ENCODE peak calls at places on chromosomes 5 and 9, in eight cellular contexts. I is stimulated activated naive CD8-positive, alpha-beta T cell treated with anti-CD3 and anti-CD28 coated beads, Interleukin-15, Interleukin-2, amounts not matched to agents 100 U/mL and 50 U/mL, for 24 hours; E is omental fat pad; Q is fibroblast of gingiva; F is ELR; D is neuronal stem cell; C is activated effector memory CD4-positive, alpha-beta T cell treated with Interleukin-2 at 50 U/mL for 16 hours; J is kidney glomerular epithelial cell. Z is an unnamed sample.

GRCh38 chr5:150612405-150612804 is 28.1 kb upstream of the SYNPO start:
- DNase-seq in I (no peak), E (no peak), Q (no peak), F (no peak), D (no peak), C (no peak), J (no peak), Z (no peak)

GRCh38 chr5:133232911-133233310 is 181.1 kb downstream of the HSPA4 start:
- DNase-seq in I (no peak), E (no peak), Q (no peak), F (no peak), D (no peak), C (no peak), J (no peak), Z (no peak)

GRCh38 chr5:40401965-40402364 is 277.8 kb upstream of the PTGER4 start:
- DNase-seq in I (peak), E (no peak), Q (no peak), F (peak), D (no peak), C (no peak), J (peak), Z (no peak)

GRCh38 chr5:95406426-95407093 is 15.4 kb downstream of the FAM81B start:
- DNase-seq in I (no peak), E (no peak), Q (no peak), F (peak), D (no peak), C (no peak), J (peak), Z (no peak)

GRCh38 chr9:6984941-6985578 is 227.3 kb downstream of the KDM4C start:
- DNase-seq in I (no peak), E (no peak), Q (no peak), F (no peak), D (no peak), C (no peak), J (no peak), Z (no peak)

GRCh38 chr5:157167219-157167621 is 1.2 kb upstream of the GARIN3 start:
- DNase-seq in I (no peak), E (no peak), Q (no peak), F (peak), D (no peak), C (no peak), J (peak), Z (no peak)

GRCh38 chr9:112629890-112630485 is 87.9 kb downstream of the INIP start:
- DNase-seq in I (no peak), E (no peak), Q (no peak), F (no peak), D (peak), C (no peak), J (no peak), Z (no peak)

GRCh38 chr5:68086857-68087256 is 128.7 kb upstream of the PIK3R1 start:
- DNase-seq in I (no peak), E (no peak), Q (peak), F (peak), D (no peak), C (no peak), J (no peak), Z (no peak)

GRCh38 chr5:37696190-37697021 is 143.4 kb downstream of the GDNF start:
- DNase-seq in I (no peak), E (no peak), Q (peak), F (peak), D (no peak), C (no peak), J (no peak), Z (no peak)

GRCh38 chr5:35863159-35863558 is 6.5 kb downstream of the IL7R start:
- DNase-seq in I (no peak), E (no peak), Q (no peak), F (no peak), D (no peak), C (no peak), J (no peak), Z (peak)

GRCh38 chr9:104993291-104993963 is 65.5 kb upstream of the ABCA1 start:
- DNase-seq in I (peak), E (no peak), Q (peak), F (peak), D (peak), C (no peak), J (peak), Z (peak)

GRCh38 chr5:138725885-138726457 is 27.3 kb upstream of the CTNNA1 start:
- DNase-seq in I (no peak), E (no peak), Q (peak), F (peak), D (peak), C (no peak), J (no peak), Z (no peak)

GRCh38 chr9:129138476-129139232 is 27.4 kb downstream of the PTPA start:
- DNase-seq in I (no peak), E (no peak), Q (peak), F (peak), D (no peak), C (no peak), J (no peak), Z (no peak)

GRCh38 chr5:154713615-154714125 is 41.5 kb upstream of the LARP1 start:
- DNase-seq in I (no peak), E (no peak), Q (no peak), F (peak), D (no peak), C (no peak), J (no peak), Z (no peak)

GRCh38 chr9:99134893-99135341 is 30.0 kb downstream of the TGFBR1 start:
- DNase-seq in I (no peak), E (no peak), Q (peak), F (peak), D (no peak), C (no peak), J (peak), Z (no peak)

GRCh38 chr9:110343537-110343936 is 5.9 kb upstream of the TXNDC8 start:
- DNase-seq in I (no peak), E (no peak), Q (no peak), F (no peak), D (no peak), C (no peak), J (no peak), Z (no peak)

GRCh38 chr5:15579193-15579990 is 79.4 kb downstream of the FBXL7 start:
- DNase-seq in I (no peak), E (no peak), Q (peak), F (no peak), D (no peak), C (no peak), J (no peak), Z (no peak)

GRCh38 chr9:91395106-91395552 is 28.5 kb downstream of the NFIL3 start:
- DNase-seq in I (no peak), E (no peak), Q (peak), F (peak), D (no peak), C (no peak), J (no peak), Z (no peak)

GRCh38 chr9:111039203-111039907 is 1.1 kb upstream of the LPAR1 start:
- DNase-seq in I (no peak), E (no peak), Q (no peak), F (no peak), D (no peak), C (no peak), J (peak), Z (no peak)

Z was measured in activated naive CD8-positive, alpha-beta T cell treated with anti-CD3 and anti-CD28 coated beads for 36 hours.